ENCODE peak calls at places on chromosomes 4 and X, in ten cellular contexts. T is activated naive CD4-positive, alpha-beta T cell; S is T follicular helper cell; L is stimulated activated CD4-positive, alpha-beta T cell treated with anti-CD3 and anti-CD28 coated beads, TNF-alpha, amount 100 ng/mL, for 4 hours; Q is activated CD4-positive, alpha-beta T cell treated with anti-CD3 and anti-CD28 coated beads for 24 hours; H is amygdala; U is stimulated activated CD8-positive, alpha-beta memory T cell treated with anti-CD3 and anti-CD28 coated beads, Interleukin-15, amount 100 ng/mL, for 24 hours; G is stomach; A is NCI-H1436; F is CD4-positive, alpha-beta T cell. Y is an unnamed sample.

GRCh38 chr4:177737387-177737965 is 295.2 kb upstream of the AGA start:
- DNase-seq in T (no peak), S (no peak), L (no peak), Q (no peak), H (no peak), U (no peak), G (no peak), A (no peak), F (no peak), Y (no peak)

GRCh38 chr4:138053601-138054322 is 188.4 kb downstream of the SLC7A11 start:
- DNase-seq in T (no peak), S (no peak), L (no peak), Q (no peak), H (no peak), U (no peak), G (no peak), A (no peak), F (no peak), Y (no peak)

GRCh38 chr4:7334521-7335275 is 100.0 kb downstream of the PSAPL1 start:
- DNase-seq in T (no peak), S (no peak), L (no peak), Q (no peak), H (no peak), U (no peak), G (no peak), A (no peak), F (no peak), Y (no peak)

GRCh38 chr4:35124116-35124515 is 1120.2 kb downstream of the ARAP2 start:
- DNase-seq in T (no peak), S (no peak), L (no peak), Q (no peak), H (no peak), U (no peak), G (no peak), A (no peak), F (no peak), Y (no peak)

GRCh38 chr4:36283912-36284465 is 2.6 kb downstream of the DTHD1 start:
- DNase-seq in T (no peak), S (no peak), L (no peak), Q (no peak), H (no peak), U (no peak), G (no peak), A (no peak), F (no peak), Y (no peak)

GRCh38 chr4:115918149-115918548 is 804.7 kb upstream of the NDST4 start:
- DNase-seq in T (no peak), S (no peak), L (no peak), Q (no peak), H (no peak), U (no peak), G (no peak), A (no peak), F (no peak), Y (no peak)

GRCh38 chrX:34873500-34874225 is 68.9 kb upstream of the FAM47B start:
- DNase-seq in T (no peak), S (no peak), L (no peak), Q (no peak), H (no peak), U (no peak), G (no peak), A (no peak), F (no peak), Y (no peak)

GRCh38 chr4:1449833-1450741 is 43.8 kb upstream of the NKX1-1 start:
- DNase-seq in T (no peak), S (no peak), L (no peak), Q (no peak), H (no peak), U (no peak), G (peak; percentile 18), A (no peak), F (no peak), Y (no peak)

GRCh38 chrX:7146703-7147430 is 645 bp upstream of the STS start:
- DNase-seq in T (peak; percentile 24), S (no peak), L (no peak), Q (no peak), H (no peak), U (peak; percentile 0), G (peak; percentile 45), A (no peak), F (no peak), Y (no peak)

GRCh38 chrX:154097003-154097596 is 417 bp downstream of the MECP2 start:
- DNase-seq in T (peak; percentile 30), S (peak; percentile 62), L (peak; percentile 55), Q (peak; percentile 37), H (peak; percentile 45), U (peak; percentile 36), G (peak; percentile 65), A (peak; percentile 79), F (peak; percentile 63), Y (peak; percentile 67)

GRCh38 chr4:7419961-7420660 is 14.6 kb downstream of the PSAPL1 start:
- DNase-seq in T (no peak), S (no peak), L (no peak), Q (no peak), H (no peak), U (no peak), G (peak; percentile 4), A (no peak), F (no peak), Y (no peak)

GRCh38 chrX:51406688-51407519 is 74.3 kb downstream of the NUDT10 start:
- DNase-seq in T (no peak), S (no peak), L (no peak), Q (no peak), H (no peak), U (no peak), G (no peak), A (no peak), F (no peak), Y (no peak)

GRCh38 chrX:78619829-78620228 is 39.3 kb downstream of the RTL3 start:
- DNase-seq in T (no peak), S (no peak), L (no peak), Q (no peak), H (no peak), U (no peak), G (no peak), A (no peak), F (no peak), Y (no peak)

GRCh38 chrX:22097295-22097694 is 65.2 kb downstream of the PHEX start:
- DNase-seq in T (no peak), S (no peak), L (no peak), Q (no peak), H (no peak), U (no peak), G (no peak), A (no peak), F (no peak), Y (no peak)

GRCh38 chr4:37540486-37540885 is 145.7 kb downstream of the RELL1 start:
- DNase-seq in T (no peak), S (no peak), L (no peak), Q (no peak), H (no peak), U (no peak), G (no peak), A (no peak), F (no peak), Y (no peak)

GRCh38 chrX:44202596-44202995 is 140.9 kb downstream of the EFHC2 start:
- DNase-seq in T (no peak), S (no peak), L (no peak), Q (no peak), H (no peak), U (no peak), G (no peak), A (no peak), F (no peak), Y (no peak)

GRCh38 chr4:145756244-145756643 is 76.3 kb downstream of the C4orf51 start:
- DNase-seq in T (no peak), S (no peak), L (no peak), Q (no peak), H (no peak), U (no peak), G (no peak), A (no peak), F (no peak), Y (no peak)

GRCh38 chr4:40675166-40675565 is 45.5 kb upstream of the RBM47 start:
- DNase-seq in T (no peak), S (no peak), L (no peak), Q (no peak), H (no peak), U (no peak), G (no peak), A (peak; percentile 80), F (no peak), Y (no peak)

GRCh38 chrX:19172741-19173140 is 50.5 kb upstream of the ADGRG2 start:
- DNase-seq in T (no peak), S (no peak), L (no peak), Q (no peak), H (no peak), U (no peak), G (no peak), A (no peak), F (no peak), Y (no peak)

GRCh38 chr4:148026022-148026421 is 294.1 kb downstream of the ARHGAP10 start:
- DNase-seq in T (no peak), S (no peak), L (no peak), Q (no peak), H (no peak), U (no peak), G (no peak), A (no peak), F (no peak), Y (no peak)

GRCh38 chr4:72312032-72312650 is 256.9 kb downstream of the ADAMTS3 start:
- DNase-seq in T (no peak), S (no peak), L (no peak), Q (no peak), H (peak; percentile 43), U (no peak), G (peak; percentile 29), A (no peak), F (no peak), Y (no peak)

GRCh38 chr4:21992330-21992729 is 43.8 kb upstream of the KCNIP4 start:
- DNase-seq in T (no peak), S (no peak), L (no peak), Q (no peak), H (no peak), U (no peak), G (no peak), A (no peak), F (no peak), Y (no peak)

GRCh38 chr4:189507060-189507459 is 433.6 kb upstream of the FRG1 start:
- DNase-seq in T (no peak), S (no peak), L (no peak), Q (no peak), H (no peak), U (no peak), G (no peak), A (no peak), F (no peak), Y (no peak)

Y was measured in stimulated activated effector memory CD8-positive, alpha-beta T cell treated with anti-CD3 and anti-CD28 coated beads, Interleukin-12 subunit alpha, Interleukin-12 subunit beta, amount 100 ng/mL, for 72 hours.